ENCODE peak calls at places on chromosomes 13 and 19, in six cellular contexts. Z is esophagus squamous epithelium, B is heart left ventricle, C is body of pancreas, Q is K562, H is tibial nerve. Y is an unnamed sample.

GRCh38 chr13:102825921-102826706 is 19.7 kb upstream of the ERCC5 start:
- DNase-seq in Q (no peak), B (no peak), Z (no peak), H (no peak), C (no peak), Y (no peak)

GRCh38 chr13:47696677-47697076 is 304.4 kb downstream of the SUCLA2 start:
- DNase-seq in C (no peak), H (no peak), Z (no peak), B (no peak), Q (peak), Y (no peak)

GRCh38 chr19:13053238-13053637 is 49.4 kb downstream of the LYL1 start:
- DNase-seq in C (no peak), Z (no peak), H (no peak), Q (no peak), B (no peak), Y (no peak)

GRCh38 chr19:29704562-29705558 is 10.2 kb downstream of the C19orf12 start:
- DNase-seq in C (no peak), H (no peak), B (no peak), Z (no peak), Q (no peak), Y (peak)

GRCh38 chr19:58569943-58570670 is 3.0 kb downstream of the MZF1 start:
- DNase-seq in C (peak), B (peak), Q (no peak), H (peak), Z (no peak), Y (no peak)

GRCh38 chr19:1072371-1073015 is 5.5 kb downstream of the ARHGAP45 start:
- DNase-seq in C (no peak), B (no peak), H (no peak), Z (no peak), Q (no peak), Y (no peak)

GRCh38 chr19:49987159-49987698 is 26.3 kb upstream of the SIGLEC11 start:
- DNase-seq in C (peak), Z (peak), Q (peak), B (peak), H (peak), Y (peak)

GRCh38 chr19:1864480-1865171 is 1.2 kb upstream of the KLF16 start:
- DNase-seq in Z (no peak), H (no peak), C (peak), B (peak), Q (peak), Y (no peak)

GRCh38 chr13:44437356-44438233 is 64.0 kb downstream of the SERP2 start:
- DNase-seq in H (no peak), B (no peak), C (no peak), Q (no peak), Z (no peak), Y (no peak)

GRCh38 chr19:51807111-51807701 is 12.2 kb downstream of the FPR3 start:
- DNase-seq in Q (peak), B (peak), H (no peak), Z (no peak), C (peak), Y (no peak)

GRCh38 chr19:39341720-39342604 is at the start of gene SAMD4B:
- DNase-seq in Z (peak), C (peak), B (peak), H (peak), Q (peak), Y (peak)
- TF ChIP-seq POLR2A in Z (no peak), C (peak), B (peak), H (peak), Q (peak), Y (peak)

DNA sequence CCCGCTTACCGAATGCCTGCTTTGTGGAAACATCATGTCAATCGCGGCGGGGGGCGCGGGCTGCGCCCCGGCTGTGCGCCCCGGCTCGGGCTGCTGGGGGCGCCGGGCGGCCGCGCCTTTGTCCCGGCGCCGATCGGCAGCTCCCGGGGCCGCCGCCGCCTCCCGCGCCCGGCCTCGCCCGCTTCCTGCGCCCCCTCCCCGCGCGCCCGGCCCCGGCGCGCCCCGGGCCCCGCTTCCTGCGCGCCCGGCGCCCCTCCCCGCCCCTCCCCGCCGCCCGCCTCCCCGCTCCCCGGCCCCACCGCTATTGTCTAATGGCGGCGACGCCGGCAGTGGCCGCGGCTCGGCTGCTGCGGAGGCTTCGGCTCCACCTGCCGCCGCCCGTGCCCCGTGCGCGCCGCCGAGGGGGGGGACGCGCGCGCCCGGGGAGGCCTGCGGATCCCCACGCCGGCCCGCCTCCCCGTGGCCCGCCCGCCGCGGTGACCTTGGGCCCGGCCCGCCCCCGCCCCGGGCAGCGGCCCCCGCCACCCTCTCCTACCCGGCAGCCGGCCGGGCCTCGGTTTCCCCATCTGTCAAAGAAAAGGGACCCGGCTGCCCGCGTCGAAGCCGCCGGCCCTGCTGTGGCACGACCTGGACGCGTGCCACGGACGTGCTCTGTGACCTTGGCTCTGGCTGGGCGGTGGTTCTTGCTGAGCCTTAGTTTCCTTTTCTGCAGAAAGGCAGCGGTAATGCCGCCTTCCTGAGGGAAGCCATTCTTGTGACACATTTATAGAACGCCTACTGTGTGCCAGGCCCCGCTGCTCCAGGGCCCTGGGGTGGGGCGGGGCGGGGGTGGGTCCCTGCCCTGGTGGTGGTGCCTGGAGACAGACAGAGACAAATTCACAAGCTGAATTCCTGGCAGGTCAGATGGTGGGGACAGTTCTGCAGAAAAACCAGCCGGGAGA is at the start of gene TLE5:
- DNase-seq in Z (no peak), H (no peak), C (peak), B (peak), Q (peak), Y (no peak)
- TF ChIP-seq POLR2A in Z (no peak), H (no peak), C (no peak), B (no peak), Q (no peak), Y (peak)

DNA sequence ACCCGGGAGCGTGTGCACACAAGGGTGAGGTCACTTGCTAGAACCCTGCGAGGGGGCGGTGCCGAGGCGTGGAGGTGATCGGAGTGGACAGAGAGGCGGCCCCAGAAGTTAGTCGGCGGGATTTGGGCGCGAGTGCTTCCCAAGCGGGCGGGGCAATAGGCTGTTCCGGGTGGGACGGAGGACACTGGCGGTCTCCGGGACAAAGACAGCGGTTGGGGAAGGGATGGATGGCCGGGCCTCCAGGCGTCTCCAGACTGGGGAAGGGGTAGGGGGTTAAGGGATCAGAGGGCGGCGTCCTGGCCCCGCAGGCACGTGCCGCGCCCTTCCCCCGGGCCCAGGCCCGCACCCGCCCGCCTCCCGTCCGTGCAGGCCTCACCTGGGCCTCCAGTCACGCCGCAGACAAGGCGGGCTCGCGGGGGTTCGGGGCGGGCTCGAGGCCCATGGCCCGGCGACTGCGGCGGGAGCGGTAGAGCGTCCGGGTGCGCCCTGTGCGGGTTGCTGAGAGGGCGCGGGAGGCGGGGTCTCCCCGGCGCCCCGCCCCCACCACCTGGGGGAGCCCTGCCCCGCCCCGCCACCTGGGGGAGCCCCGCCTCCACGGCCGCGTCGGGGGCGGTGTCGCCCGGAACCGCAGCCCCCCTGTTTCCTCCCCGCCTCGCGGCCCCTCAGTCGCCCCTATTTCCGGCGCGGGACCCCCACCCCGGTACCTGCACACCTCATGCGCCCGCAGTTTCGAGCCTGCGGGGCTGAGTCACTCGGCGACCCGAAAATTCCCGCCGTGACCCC is at the start of gene LPAR2:
- DNase-seq in H (no peak), C (peak), Q (no peak), B (peak), Z (no peak), Y (no peak)
- TF ChIP-seq POLR2A in H (no peak), C (no peak), Q (no peak), B (no peak), Z (no peak), Y (peak)

GRCh38 chr19:10503002-10503789 is at the start of gene KEAP1:
- DNase-seq in B (no peak), Z (no peak), Q (peak), H (no peak), C (peak), Y (no peak)

GRCh38 chr19:10499550-10500246 is 3.5 kb downstream of the KEAP1 start:
- DNase-seq in C (no peak), Z (no peak), B (no peak), Q (no peak), H (no peak), Y (no peak)

GRCh38 chr19:10501971-10502523 is 1.1 kb downstream of the KEAP1 start:
- DNase-seq in B (peak), C (peak), Q (no peak), Z (no peak), H (peak), Y (no peak)

GRCh38 chr19:10500247-10500592 is 2.9 kb downstream of the KEAP1 start:
- DNase-seq in H (no peak), Z (no peak), B (no peak), Q (no peak), C (no peak), Y (no peak)

GRCh38 chr19:10502524-10503001 is 593 bp downstream of the KEAP1 start:
- DNase-seq in Z (peak), B (peak), Q (peak), C (peak), H (peak), Y (peak)
- TF ChIP-seq POLR2A in Z (no peak), B (peak), Q (peak), C (peak), H (peak), Y (peak)

GRCh38 chr19:44892932-44893331 is 1.9 kb downstream of the TOMM40 start:
- DNase-seq in B (no peak), H (no peak), Z (no peak), Q (no peak), C (no peak), Y (no peak)

GRCh38 chr19:44891016-44891882 is at the start of gene TOMM40:
- DNase-seq in Q (peak), H (peak), Z (peak), C (peak), B (no peak), Y (no peak)

GRCh38 chr19:44887648-44888047 is 3.4 kb upstream of the TOMM40 start:
- DNase-seq in C (no peak), B (no peak), H (no peak), Q (no peak), Z (no peak), Y (no peak)

GRCh38 chr19:44889830-44890365 is 1.2 kb upstream of the TOMM40 start:
- DNase-seq in Z (no peak), C (no peak), B (no peak), Q (no peak), H (no peak), Y (no peak)

GRCh38 chr19:44890366-44891015 is 563 bp upstream of the TOMM40 start:
- DNase-seq in B (peak), H (no peak), Q (peak), Z (peak), C (no peak), Y (peak)
- TF ChIP-seq POLR2A in B (peak), H (no peak), Q (peak), Z (no peak), C (peak), Y (peak)

GRCh38 chr19:41431426-41432386 is 4.5 kb upstream of the B3GNT8 start:
- DNase-seq in C (no peak), B (peak), H (no peak), Z (no peak), Q (no peak), Y (no peak)
- TF ChIP-seq POLR2A in C (no peak), B (peak), H (no peak), Z (no peak), Q (no peak), Y (peak)

GRCh38 chr19:48629599-48630288 is 7.4 kb downstream of the DBP start:
- DNase-seq in C (no peak), Z (no peak), Q (peak), B (peak), H (no peak), Y (no peak)
- TF ChIP-seq POLR2A in C (peak), Z (no peak), Q (peak), B (no peak), H (no peak), Y (no peak)

GRCh38 chr13:74132152-74132767 is 1.9 kb downstream of the KLF12 start:
- DNase-seq in B (no peak), H (no peak), Q (no peak), Z (no peak), C (no peak), Y (no peak)
- TF ChIP-seq POLR2A in B (no peak), H (no peak), Q (no peak), Z (no peak), C (no peak), Y (no peak)

GRCh38 chr19:36014029-36014924 is at the start of gene ALKBH6:
- DNase-seq in H (peak), Q (peak), C (peak), Z (peak), B (peak), Y (peak)
- TF ChIP-seq POLR2A in H (no peak), Q (peak), C (peak), Z (no peak), B (peak), Y (peak)